ENCODE peak calls at places on chromosomes 16 and 17, in five cellular contexts. H is HEK293T, C is GM12878, T is NT2/D1, P is HepG2. K is an unnamed sample.

GRCh38 chr17:50440172-50440837 is 14.3 kb downstream of the ACSF2 start:
- DNase-seq in H (no peak), C (no peak), T (no peak), P (peak), K (no peak)

GRCh38 chr17:72863511-72864175 is 228.8 kb downstream of the SLC39A11 start:
- DNase-seq in H (no peak), C (peak), T (no peak), P (no peak), K (no peak)

GRCh38 chr16:11603331-11603750 is 16.6 kb upstream of the LITAF start:
- DNase-seq in H (no peak), C (no peak), T (peak), P (no peak), K (no peak)

GRCh38 chr16:50273382-50273690 is 7.0 kb downstream of the ADCY7 start:
- DNase-seq in H (no peak), C (no peak), T (no peak), P (no peak), K (no peak)

GRCh38 chr17:17712268-17712924 is 31.1 kb downstream of the RAI1 start:
- DNase-seq in H (no peak), C (peak), T (no peak), P (no peak), K (no peak)

GRCh38 chr17:70621593-70621992 is 452.3 kb downstream of the KCNJ2 start:
- DNase-seq in H (no peak), C (no peak), T (no peak), P (no peak), K (no peak)

GRCh38 chr17:5499790-5500189 is 13.4 kb downstream of the MIS12 start:
- DNase-seq in H (no peak), C (no peak), T (no peak), P (no peak), K (no peak)

GRCh38 chr17:52546493-52546892 is 388.0 kb upstream of the CA10 start:
- DNase-seq in H (no peak), C (no peak), T (no peak), P (no peak), K (no peak)

GRCh38 chr17:27471321-27472269 is 15.3 kb downstream of the KSR1 start:
- DNase-seq in H (no peak), C (peak), T (no peak), P (no peak), K (no peak)

GRCh38 chr17:39604911-39605491 is 2.7 kb downstream of the NEUROD2 start:
- DNase-seq in H (no peak), C (no peak), T (no peak), P (no peak), K (peak)

GRCh38 chr17:74442670-74443515 is 11.0 kb downstream of the GPRC5C start:
- DNase-seq in H (peak), C (no peak), T (no peak), P (peak), K (peak)

GRCh38 chr16:48612621-48613020 is 2.6 kb upstream of the N4BP1 start:
- DNase-seq in H (no peak), C (no peak), T (no peak), P (no peak), K (no peak)

GRCh38 chr17:76479515-76480048 is 12.2 kb downstream of the AANAT start:
- DNase-seq in H (no peak), C (no peak), T (no peak), P (no peak), K (no peak)

GRCh38 chr17:37527249-37527851 is 37.7 kb downstream of the DUSP14 start:
- DNase-seq in H (peak), C (no peak), T (peak), P (peak), K (no peak)

GRCh38 chr16:81715358-81716196 is 63.5 kb upstream of the PLCG2 start:
- DNase-seq in H (no peak), C (peak), T (no peak), P (no peak), K (no peak)

GRCh38 chr16:83615553-83615952 is 192.2 kb upstream of the HSBP1 start:
- DNase-seq in H (no peak), C (no peak), T (no peak), P (no peak), K (no peak)

GRCh38 chr17:66676421-66676820 is 158.5 kb upstream of the CACNG5 start:
- DNase-seq in H (no peak), C (no peak), T (no peak), P (no peak), K (no peak)

GRCh38 chr16:48810803-48811453 is 200.9 kb upstream of the N4BP1 start:
- DNase-seq in H (no peak), C (no peak), T (no peak), P (no peak), K (peak)

GRCh38 chr16:84585886-84586285 is 32.0 kb downstream of the COTL1 start:
- DNase-seq in H (peak), C (no peak), T (no peak), P (no peak), K (peak)

GRCh38 chr17:37741334-37742113 is 3.3 kb downstream of the HNF1B start:
- DNase-seq in H (no peak), C (no peak), T (no peak), P (no peak), K (no peak)

GRCh38 chr16:69691980-69692911 is 34.1 kb downstream of the NQO1 start:
- DNase-seq in H (no peak), C (peak), T (no peak), P (no peak), K (no peak)

GRCh38 chr16:70444249-70445063 is 5.6 kb upstream of the ST3GAL2 start:
- DNase-seq in H (no peak), C (no peak), T (no peak), P (no peak), K (no peak)

GRCh38 chr17:72719582-72720493 is 372.6 kb downstream of the SLC39A11 start:
- DNase-seq in H (no peak), C (no peak), T (no peak), P (no peak), K (no peak)

GRCh38 chr16:77171750-77172635 is 19.0 kb upstream of the MON1B start:
- DNase-seq in H (peak), C (no peak), T (peak), P (peak), K (no peak)

GRCh38 chr17:72254808-72255449 is 134.1 kb downstream of the SOX9 start:
- DNase-seq in H (no peak), C (no peak), T (no peak), P (no peak), K (no peak)

GRCh38 chr17:70185280-70185679 is 15.9 kb downstream of the KCNJ2 start:
- DNase-seq in H (no peak), C (no peak), T (no peak), P (no peak), K (no peak)

GRCh38 chr16:77531741-77532140 is 96.9 kb upstream of the ADAMTS18 start:
- DNase-seq in H (no peak), C (no peak), T (no peak), P (no peak), K (no peak)

GRCh38 chr17:33486135-33486886 is 193.2 kb upstream of the ASIC2 start:
- DNase-seq in H (no peak), C (no peak), T (no peak), P (no peak), K (no peak)

GRCh38 chr17:75412455-75413317 is 7.2 kb upstream of the GRB2 start:
- DNase-seq in H (peak), C (no peak), T (no peak), P (peak), K (peak)

GRCh38 chr16:11076259-11077018 is 132.1 kb downstream of the CLEC16A start:
- DNase-seq in H (no peak), C (peak), T (no peak), P (no peak), K (no peak)

GRCh38 chr17:42276359-42276608 is at the start of gene STAT5B:
- DNase-seq in H (peak), C (no peak), T (no peak), P (no peak), K (no peak)

GRCh38 chr16:5056347-5056746 is 9.4 kb downstream of the C16orf89 start:
- DNase-seq in H (peak), C (no peak), T (no peak), P (peak), K (no peak)

GRCh38 chr17:73465130-73465529 is 153.3 kb upstream of the CDC42EP4 start:
- DNase-seq in H (no peak), C (no peak), T (no peak), P (no peak), K (no peak)

GRCh38 chr16:89374393-89374948 is 115.9 kb downstream of the ANKRD11 start:
- DNase-seq in H (peak), C (no peak), T (no peak), P (no peak), K (no peak)

DNA sequence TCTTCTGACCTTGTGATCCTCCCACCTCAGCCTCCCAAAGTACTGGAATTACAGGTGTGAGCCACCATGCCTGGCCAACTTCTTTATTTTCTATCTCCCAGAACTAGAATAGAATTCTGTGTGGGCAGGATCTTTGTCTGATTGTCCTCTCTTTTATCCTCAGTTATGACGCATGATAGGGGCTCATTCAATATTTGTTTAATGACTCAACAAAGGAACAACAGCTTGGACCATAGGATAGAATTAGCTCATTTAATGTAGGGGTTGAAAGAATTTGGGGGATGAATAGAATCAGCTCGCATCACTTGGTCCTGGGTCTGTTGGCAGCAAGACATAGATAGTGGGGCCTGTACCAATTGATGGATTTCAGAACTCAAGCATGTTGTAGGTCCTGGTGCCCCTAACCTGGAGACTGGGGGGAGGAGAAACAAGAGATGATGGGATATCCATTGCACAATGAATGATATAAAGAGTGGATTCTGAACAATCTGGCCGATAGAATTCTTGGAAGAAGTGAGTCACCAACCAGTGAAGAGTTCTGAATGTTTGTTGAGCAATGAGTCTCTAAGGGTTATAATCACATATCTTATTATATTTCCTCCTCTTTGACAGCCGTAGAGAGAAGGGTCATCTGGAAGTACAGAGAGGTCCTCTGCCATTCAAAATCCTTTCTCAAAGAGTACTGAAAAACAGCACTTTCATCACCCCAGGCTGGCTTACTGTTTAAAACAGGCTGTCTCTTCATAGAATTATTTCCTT is 250.2 kb downstream of the HS3ST4 start:
- DNase-seq in H (no peak), C (no peak), T (no peak), P (no peak), K (no peak)
- TF ChIP-seq SUZ12 in H (no peak), C (no peak), T (no peak), P (no peak), K (no peak)

GRCh38 chr17:54967621-54968258 is 714 bp downstream of the COX11 start:
- DNase-seq in H (peak), C (no peak), T (no peak), P (peak), K (no peak)
- TF ChIP-seq SUZ12 in H (no peak), C (no peak), T (no peak), P (no peak), K (no peak)

DNA sequence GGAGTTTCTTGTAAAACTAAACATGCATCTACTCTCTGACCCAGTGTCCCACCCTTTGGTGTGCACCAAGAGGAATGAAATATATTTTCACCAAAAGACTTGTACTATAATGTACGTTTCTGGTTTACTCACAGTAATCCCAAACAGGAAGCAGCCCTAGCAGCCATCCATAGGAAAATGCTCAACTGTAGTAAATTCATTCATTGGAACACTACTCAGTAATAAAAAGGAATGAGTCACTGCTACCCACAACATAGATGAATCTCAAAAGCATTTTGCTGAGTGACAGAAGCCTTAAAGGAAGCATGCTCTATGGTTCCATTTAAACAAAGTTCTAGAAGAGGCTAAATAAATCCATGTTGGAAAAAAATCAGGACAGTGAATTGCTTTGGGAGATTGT is 37.6 kb upstream of the DHRS7B start:
- DNase-seq in H (no peak), C (no peak), T (no peak), P (no peak), K (no peak)
- TF ChIP-seq SUZ12 in H (no peak), C (no peak), T (no peak), P (no peak), K (no peak)

DNA sequence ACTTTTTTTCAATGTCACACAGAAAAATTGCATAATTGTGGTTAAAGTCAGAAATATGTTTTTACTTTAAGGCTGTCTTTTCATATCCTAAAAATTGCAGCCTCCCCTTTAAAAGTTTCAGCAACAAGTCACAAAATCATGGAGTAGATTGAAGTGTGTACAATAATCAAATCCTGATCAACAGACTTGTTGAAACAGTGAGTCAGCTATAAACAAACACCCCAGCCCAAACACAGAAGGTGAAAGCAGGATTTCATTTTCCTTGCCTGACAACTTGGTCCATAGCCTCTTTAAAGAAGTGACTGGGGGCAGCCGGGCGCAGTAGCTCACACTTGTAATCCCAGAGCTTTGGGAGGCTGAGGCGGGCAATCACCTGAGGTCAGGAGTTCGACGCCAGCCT is 59.9 kb downstream of the WNT3 start:
- DNase-seq in H (no peak), C (no peak), T (no peak), P (peak), K (no peak)
- TF ChIP-seq SUZ12 in H (no peak), C (no peak), T (no peak), P (no peak), K (no peak)